ENCODE peak calls at places on chromosomes 5 and 9, in nine cellular contexts. L is HCT116, S is Panc1, M is GM23338, D is HepG2, J is K562, E is SK-N-SH, G is HL-60, P is GM12878. O is an unnamed sample.

GRCh38 chr5:72363146-72363802 is 43.1 kb downstream of the PTCD2 start:
- DNase-seq in L (peak; percentile 10), S (no peak), M (peak; percentile 72), D (no peak), J (no peak), E (no peak), G (no peak), P (no peak), O (no peak)

GRCh38 chr5:958701-959571 is 49.7 kb upstream of the NKD2 start:
- DNase-seq in L (peak; percentile 13), S (peak; percentile 61), M (no peak), D (peak; percentile 75), J (peak; percentile 63), E (peak; percentile 43), G (no peak), P (no peak), O (peak; percentile 59)

GRCh38 chr9:133792721-133793470 is 54.7 kb upstream of the SARDH start:
- DNase-seq in L (peak; percentile 16), S (peak; percentile 41), M (peak; percentile 81), D (peak; percentile 27), J (peak; percentile 87), E (peak; percentile 92), G (peak; percentile 57), P (no peak), O (peak; percentile 70)

GRCh38 chr9:116087246-116087645 is 66.3 kb upstream of the PAPPA start:
- DNase-seq in L (no peak), S (no peak), M (no peak), D (no peak), J (no peak), E (no peak), G (no peak), P (no peak), O (peak; percentile 71)

GRCh38 chr5:172423379-172424110 is 30.8 kb downstream of the SH3PXD2B start:
- DNase-seq in L (no peak), S (no peak), M (no peak), D (no peak), J (peak; percentile 65), E (no peak), G (no peak), P (no peak), O (peak; percentile 62)

GRCh38 chr9:127467621-127468020 is 16.3 kb downstream of the LRSAM1 start:
- DNase-seq in L (no peak), S (no peak), M (no peak), D (no peak), J (no peak), E (no peak), G (no peak), P (no peak), O (no peak)

GRCh38 chr5:151671979-151672378 is 14.7 kb downstream of the SPARC start:
- DNase-seq in L (no peak), S (no peak), M (no peak), D (no peak), J (no peak), E (no peak), G (no peak), P (no peak), O (no peak)

GRCh38 chr5:103216697-103217096 is 41.9 kb upstream of the MACIR start:
- DNase-seq in L (no peak), S (no peak), M (no peak), D (no peak), J (no peak), E (no peak), G (no peak), P (no peak), O (no peak)

GRCh38 chr9:123933401-123933800 is 3.5 kb upstream of the DENND1A start:
- DNase-seq in L (peak; percentile 85), S (peak; percentile 48), M (no peak), D (peak; percentile 64), J (peak; percentile 26), E (no peak), G (no peak), P (no peak), O (peak; percentile 90)

GRCh38 chr5:158119852-158120708 is 261.1 kb upstream of the CLINT1 start:
- DNase-seq in L (no peak), S (no peak), M (no peak), D (no peak), J (no peak), E (no peak), G (no peak), P (no peak), O (no peak)

GRCh38 chr5:61023131-61023530 is 78.1 kb downstream of the NDUFAF2 start:
- DNase-seq in L (no peak), S (no peak), M (no peak), D (no peak), J (no peak), E (no peak), G (no peak), P (no peak), O (no peak)

GRCh38 chr5:132008961-132009680 is 2.3 kb downstream of the ACSL6 start:
- DNase-seq in L (no peak), S (no peak), M (no peak), D (no peak), J (peak; percentile 62), E (no peak), G (no peak), P (no peak), O (no peak)

GRCh38 chr5:157540707-157541451 is 34.7 kb downstream of the ADAM19 start:
- DNase-seq in L (no peak), S (no peak), M (no peak), D (no peak), J (no peak), E (peak; percentile 37), G (no peak), P (peak; percentile 87), O (no peak)

GRCh38 chr5:159178978-159179377 is 30.4 kb downstream of the RNF145 start:
- DNase-seq in L (peak; percentile 75), S (peak; percentile 50), M (no peak), D (peak; percentile 29), J (peak; percentile 27), E (no peak), G (no peak), P (peak; percentile 51), O (peak; percentile 57)

GRCh38 chr5:36934740-36935356 is 58.3 kb downstream of the NIPBL start:
- DNase-seq in L (no peak), S (no peak), M (no peak), D (no peak), J (no peak), E (no peak), G (no peak), P (no peak), O (no peak)

GRCh38 chr5:29016067-29016466 is 1977.7 kb upstream of the CDH9 start:
- DNase-seq in L (no peak), S (no peak), M (no peak), D (no peak), J (no peak), E (no peak), G (no peak), P (no peak), O (no peak)

GRCh38 chr9:70525553-70525952 is 111.1 kb upstream of the KLF9 start:
- DNase-seq in L (no peak), S (no peak), M (no peak), D (no peak), J (no peak), E (no peak), G (peak; percentile 47), P (no peak), O (no peak)

GRCh38 chr5:36489505-36489904 is 116.9 kb upstream of the SLC1A3 start:
- DNase-seq in L (no peak), S (no peak), M (no peak), D (no peak), J (no peak), E (no peak), G (no peak), P (no peak), O (no peak)

DNA sequence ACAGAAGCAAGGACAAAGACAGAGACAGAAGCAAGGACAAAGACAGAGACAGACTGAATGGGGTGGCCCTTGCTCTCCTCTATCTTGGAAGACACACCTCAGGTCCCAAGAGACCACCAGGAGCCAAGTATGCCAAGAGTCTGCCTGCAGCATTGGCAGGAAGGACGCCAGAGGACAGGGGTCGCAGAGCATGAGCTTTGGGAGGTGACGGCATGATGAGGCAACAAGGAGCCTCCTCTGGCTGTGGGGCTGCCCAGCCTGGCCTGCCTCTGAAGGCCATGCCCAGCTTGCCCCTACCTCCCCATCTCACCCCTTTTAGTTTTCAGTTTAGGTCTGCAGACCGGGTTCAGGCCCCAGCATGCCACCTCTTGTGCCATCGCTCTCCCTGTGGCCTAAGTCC is 17.6 kb downstream of the PDGFRB start:
- DNase-seq in L (no peak), S (no peak), M (no peak), D (peak; percentile 37), J (no peak), E (no peak), G (no peak), P (no peak), O (no peak)
- TF ChIP-seq REST in L (no peak), S (no peak), M (no peak), D (no peak), J (no peak), E (no peak), G (no peak), P (no peak), O (no peak)

GRCh38 chr5:163869611-163870010 is 364.2 kb downstream of the MAT2B start:
- DNase-seq in L (no peak), S (no peak), M (no peak), D (no peak), J (no peak), E (no peak), G (no peak), P (no peak), O (no peak)
- TF ChIP-seq REST in L (no peak), S (no peak), M (no peak), D (no peak), J (no peak), E (no peak), G (no peak), P (no peak), O (no peak)

GRCh38 chr9:126419475-126419874 is 92.8 kb downstream of the MVB12B start:
- DNase-seq in L (no peak), S (no peak), M (no peak), D (no peak), J (no peak), E (no peak), G (no peak), P (no peak), O (no peak)

GRCh38 chr9:126421567-126422428 is 95.2 kb downstream of the MVB12B start:
- DNase-seq in L (no peak), S (no peak), M (peak; percentile 61), D (no peak), J (no peak), E (no peak), G (no peak), P (no peak), O (no peak)

GRCh38 chr9:126420148-126420547 is 93.5 kb downstream of the MVB12B start:
- DNase-seq in L (no peak), S (no peak), M (no peak), D (no peak), J (no peak), E (no peak), G (no peak), P (no peak), O (no peak)

GRCh38 chr9:126423022-126423708 is 96.5 kb downstream of the MVB12B start:
- DNase-seq in L (no peak), S (no peak), M (no peak), D (no peak), J (no peak), E (peak; percentile 49), G (no peak), P (no peak), O (no peak)

GRCh38 chr9:126420643-126421564 is 94.3 kb downstream of the MVB12B start:
- DNase-seq in L (peak; percentile 15), S (peak; percentile 33), M (no peak), D (peak; percentile 42), J (no peak), E (no peak), G (no peak), P (no peak), O (peak; percentile 55)
- TF ChIP-seq REST in L (no peak), S (no peak), M (no peak), D (no peak), J (no peak), E (no peak), G (no peak), P (no peak), O (no peak)

GRCh38 chr5:53403758-53404157 is 76.7 kb upstream of the FST start:
- DNase-seq in L (no peak), S (no peak), M (no peak), D (no peak), J (no peak), E (no peak), G (no peak), P (no peak), O (no peak)
- TF ChIP-seq REST in L (no peak), S (no peak), M (no peak), D (no peak), J (no peak), E (no peak), G (no peak), P (no peak), O (no peak)

O was measured in A549.